ENCODE peak calls at places on chromosomes 11 and 22, in seven cellular contexts. One of them, this sample, is unnamed.

GRCh38 chr11:70948855-70949551 is 303.4 kb downstream of the SHANK2 start:
- DNase-seq in colonic mucosa: no peak
- DNase-seq in CD4-positive, alpha-beta T cell: no peak
- DNase-seq in lung: no peak
- DNase-seq in HCT116: no peak
- DNase-seq in heart left ventricle: no peak
- DNase-seq in mucosa of descending colon: no peak
- DNase-seq in this sample: no peak

GRCh38 chr11:72755794-72756285 is 3.6 kb upstream of the ARAP1 start:
- DNase-seq in colonic mucosa: no peak
- DNase-seq in CD4-positive, alpha-beta T cell: no peak
- DNase-seq in lung: no peak
- DNase-seq in HCT116: no peak
- DNase-seq in heart left ventricle: no peak
- DNase-seq in mucosa of descending colon: no peak
- DNase-seq in this sample: no peak

GRCh38 chr22:29266564-29267461 is 968 bp downstream of the RHBDD3 start:
- DNase-seq in colonic mucosa: no peak
- DNase-seq in CD4-positive, alpha-beta T cell: no peak
- DNase-seq in lung: no peak
- DNase-seq in HCT116: no peak
- DNase-seq in heart left ventricle: no peak
- DNase-seq in mucosa of descending colon: no peak
- DNase-seq in this sample: peak

GRCh38 chr11:128772814-128773213 is 78.9 kb downstream of the FLI1 start:
- DNase-seq in colonic mucosa: peak
- DNase-seq in CD4-positive, alpha-beta T cell: peak
- DNase-seq in lung: peak
- DNase-seq in HCT116: no peak
- DNase-seq in heart left ventricle: peak
- DNase-seq in mucosa of descending colon: peak
- DNase-seq in this sample: no peak

GRCh38 chr11:15969701-15970329 is 386.5 kb downstream of the SOX6 start:
- DNase-seq in colonic mucosa: no peak
- DNase-seq in CD4-positive, alpha-beta T cell: no peak
- DNase-seq in lung: no peak
- DNase-seq in HCT116: no peak
- DNase-seq in heart left ventricle: no peak
- DNase-seq in mucosa of descending colon: no peak
- DNase-seq in this sample: peak

GRCh38 chr11:108498046-108498815 is at the start of gene POGLUT3:
- DNase-seq in colonic mucosa: peak
- DNase-seq in CD4-positive, alpha-beta T cell: peak
- DNase-seq in lung: peak
- DNase-seq in HCT116: no peak
- DNase-seq in heart left ventricle: peak
- DNase-seq in mucosa of descending colon: peak
- DNase-seq in this sample: peak

GRCh38 chr11:90189011-90189410 is 33.8 kb downstream of the CHORDC1 start:
- DNase-seq in colonic mucosa: no peak
- DNase-seq in CD4-positive, alpha-beta T cell: no peak
- DNase-seq in lung: no peak
- DNase-seq in HCT116: no peak
- DNase-seq in heart left ventricle: no peak
- DNase-seq in mucosa of descending colon: no peak
- DNase-seq in this sample: no peak

GRCh38 chr22:36432592-36433317 is 45.0 kb upstream of the MYH9 start:
- DNase-seq in colonic mucosa: no peak
- DNase-seq in CD4-positive, alpha-beta T cell: no peak
- DNase-seq in lung: no peak
- DNase-seq in HCT116: no peak
- DNase-seq in heart left ventricle: no peak
- DNase-seq in mucosa of descending colon: no peak
- DNase-seq in this sample: no peak

GRCh38 chr11:33500865-33501479 is 199.7 kb downstream of the C11orf91 start:
- DNase-seq in colonic mucosa: no peak
- DNase-seq in CD4-positive, alpha-beta T cell: no peak
- DNase-seq in lung: no peak
- DNase-seq in HCT116: no peak
- DNase-seq in heart left ventricle: no peak
- DNase-seq in mucosa of descending colon: no peak
- DNase-seq in this sample: peak

GRCh38 chr22:50190182-50190951 is 4.7 kb downstream of the TRABD start:
- DNase-seq in colonic mucosa: peak
- DNase-seq in CD4-positive, alpha-beta T cell: peak
- DNase-seq in lung: peak
- DNase-seq in HCT116: peak
- DNase-seq in heart left ventricle: peak
- DNase-seq in mucosa of descending colon: peak
- DNase-seq in this sample: peak

GRCh38 chr22:41360126-41360525 is 21.6 kb upstream of the TEF start:
- DNase-seq in colonic mucosa: no peak
- DNase-seq in CD4-positive, alpha-beta T cell: no peak
- DNase-seq in lung: no peak
- DNase-seq in HCT116: no peak
- DNase-seq in heart left ventricle: no peak
- DNase-seq in mucosa of descending colon: no peak
- DNase-seq in this sample: no peak

GRCh38 chr11:119323532-119324033 is 6.7 kb upstream of the MCAM start:
- DNase-seq in colonic mucosa: peak
- DNase-seq in CD4-positive, alpha-beta T cell: peak
- DNase-seq in lung: peak
- DNase-seq in HCT116: peak
- DNase-seq in heart left ventricle: peak
- DNase-seq in mucosa of descending colon: no peak
- DNase-seq in this sample: peak

GRCh38 chr11:59555601-59556114 is 44.3 kb downstream of the OR4D9 start:
- DNase-seq in colonic mucosa: no peak
- DNase-seq in CD4-positive, alpha-beta T cell: no peak
- DNase-seq in lung: no peak
- DNase-seq in HCT116: no peak
- DNase-seq in heart left ventricle: no peak
- DNase-seq in mucosa of descending colon: no peak
- DNase-seq in this sample: no peak

GRCh38 chr22:25027959-25028840 is 75.7 kb downstream of the KIAA1671 start:
- DNase-seq in colonic mucosa: peak
- DNase-seq in CD4-positive, alpha-beta T cell: no peak
- DNase-seq in lung: no peak
- DNase-seq in HCT116: no peak
- DNase-seq in heart left ventricle: peak
- DNase-seq in mucosa of descending colon: peak
- DNase-seq in this sample: no peak

GRCh38 chr22:38203855-38204497 is 2.2 kb downstream of the MAFF start:
- DNase-seq in colonic mucosa: no peak
- DNase-seq in CD4-positive, alpha-beta T cell: no peak
- DNase-seq in lung: no peak
- DNase-seq in HCT116: no peak
- DNase-seq in heart left ventricle: no peak
- DNase-seq in mucosa of descending colon: no peak
- DNase-seq in this sample: peak

GRCh38 chr11:78417888-78418583 is 416 bp upstream of the GAB2 start:
- DNase-seq in colonic mucosa: peak
- DNase-seq in CD4-positive, alpha-beta T cell: peak
- DNase-seq in lung: peak
- DNase-seq in HCT116: peak
- DNase-seq in heart left ventricle: peak
- DNase-seq in mucosa of descending colon: peak
- DNase-seq in this sample: peak

GRCh38 chr11:86245369-86246292 is 1.1 kb downstream of the EED start:
- DNase-seq in colonic mucosa: peak
- DNase-seq in CD4-positive, alpha-beta T cell: no peak
- DNase-seq in lung: no peak
- DNase-seq in HCT116: no peak
- DNase-seq in heart left ventricle: no peak
- DNase-seq in mucosa of descending colon: no peak
- DNase-seq in this sample: peak

GRCh38 chr11:75191330-75191717 is 40.4 kb downstream of the SLCO2B1 start:
- DNase-seq in colonic mucosa: no peak
- DNase-seq in CD4-positive, alpha-beta T cell: no peak
- DNase-seq in lung: no peak
- DNase-seq in HCT116: no peak
- DNase-seq in heart left ventricle: no peak
- DNase-seq in mucosa of descending colon: no peak
- DNase-seq in this sample: no peak

GRCh38 chr22:29257751-29258181 is 10.0 kb downstream of the RHBDD3 start:
- DNase-seq in colonic mucosa: no peak
- DNase-seq in CD4-positive, alpha-beta T cell: no peak
- DNase-seq in lung: no peak
- DNase-seq in HCT116: no peak
- DNase-seq in heart left ventricle: no peak
- DNase-seq in mucosa of descending colon: no peak
- DNase-seq in this sample: no peak

GRCh38 chr11:69924308-69925161 is 105.3 kb upstream of the FGF3 start:
- DNase-seq in colonic mucosa: no peak
- DNase-seq in CD4-positive, alpha-beta T cell: no peak
- DNase-seq in lung: no peak
- DNase-seq in HCT116: no peak
- DNase-seq in heart left ventricle: no peak
- DNase-seq in mucosa of descending colon: no peak
- DNase-seq in this sample: no peak

GRCh38 chr11:86459682-86460460 is 85.2 kb downstream of the CCDC81 start:
- DNase-seq in colonic mucosa: no peak
- DNase-seq in CD4-positive, alpha-beta T cell: no peak
- DNase-seq in lung: peak
- DNase-seq in HCT116: peak
- DNase-seq in heart left ventricle: peak
- DNase-seq in mucosa of descending colon: no peak
- DNase-seq in this sample: peak

GRCh38 chr22:33210129-33210784 is 152.1 kb upstream of the SYN3 start:
- DNase-seq in colonic mucosa: peak
- DNase-seq in CD4-positive, alpha-beta T cell: no peak
- DNase-seq in lung: peak
- DNase-seq in HCT116: no peak
- DNase-seq in heart left ventricle: no peak
- DNase-seq in mucosa of descending colon: no peak
- DNase-seq in this sample: peak
- TF ChIP-seq CTCF in colonic mucosa: peak
- TF ChIP-seq CTCF in CD4-positive, alpha-beta T cell: no peak
- TF ChIP-seq CTCF in lung: no peak
- TF ChIP-seq CTCF in HCT116: no peak
- TF ChIP-seq CTCF in heart left ventricle: peak
- TF ChIP-seq CTCF in mucosa of descending colon: no peak
- TF ChIP-seq CTCF in this sample: peak

DNA sequence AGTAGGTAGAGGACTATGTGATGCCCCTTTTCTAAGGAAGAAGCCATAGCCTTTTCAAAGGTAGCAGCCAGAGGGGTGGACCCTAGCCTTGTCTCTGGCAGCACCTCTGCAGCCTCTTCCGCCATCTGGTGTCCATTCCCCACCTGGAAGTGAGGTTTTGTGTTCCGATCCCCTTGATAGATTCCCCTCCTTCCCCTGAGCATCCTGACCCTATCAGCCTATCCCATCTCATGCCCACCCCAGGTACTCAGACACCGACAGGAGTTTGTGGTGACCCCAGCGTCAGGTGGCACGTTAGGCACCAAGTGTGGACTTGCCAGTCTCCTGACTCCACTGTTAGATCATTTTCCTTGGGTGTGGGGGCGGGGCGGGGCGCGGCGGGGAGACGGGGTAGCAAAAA is 398 bp upstream of the FAM89B start:
- DNase-seq in colonic mucosa: no peak
- DNase-seq in CD4-positive, alpha-beta T cell: no peak
- DNase-seq in lung: no peak
- DNase-seq in HCT116: no peak
- DNase-seq in heart left ventricle: no peak
- DNase-seq in mucosa of descending colon: no peak
- DNase-seq in this sample: peak
- TF ChIP-seq CTCF in colonic mucosa: no peak
- TF ChIP-seq CTCF in CD4-positive, alpha-beta T cell: peak
- TF ChIP-seq CTCF in lung: no peak
- TF ChIP-seq CTCF in HCT116: no peak
- TF ChIP-seq CTCF in heart left ventricle: no peak
- TF ChIP-seq CTCF in mucosa of descending colon: no peak
- TF ChIP-seq CTCF in this sample: peak

DNA sequence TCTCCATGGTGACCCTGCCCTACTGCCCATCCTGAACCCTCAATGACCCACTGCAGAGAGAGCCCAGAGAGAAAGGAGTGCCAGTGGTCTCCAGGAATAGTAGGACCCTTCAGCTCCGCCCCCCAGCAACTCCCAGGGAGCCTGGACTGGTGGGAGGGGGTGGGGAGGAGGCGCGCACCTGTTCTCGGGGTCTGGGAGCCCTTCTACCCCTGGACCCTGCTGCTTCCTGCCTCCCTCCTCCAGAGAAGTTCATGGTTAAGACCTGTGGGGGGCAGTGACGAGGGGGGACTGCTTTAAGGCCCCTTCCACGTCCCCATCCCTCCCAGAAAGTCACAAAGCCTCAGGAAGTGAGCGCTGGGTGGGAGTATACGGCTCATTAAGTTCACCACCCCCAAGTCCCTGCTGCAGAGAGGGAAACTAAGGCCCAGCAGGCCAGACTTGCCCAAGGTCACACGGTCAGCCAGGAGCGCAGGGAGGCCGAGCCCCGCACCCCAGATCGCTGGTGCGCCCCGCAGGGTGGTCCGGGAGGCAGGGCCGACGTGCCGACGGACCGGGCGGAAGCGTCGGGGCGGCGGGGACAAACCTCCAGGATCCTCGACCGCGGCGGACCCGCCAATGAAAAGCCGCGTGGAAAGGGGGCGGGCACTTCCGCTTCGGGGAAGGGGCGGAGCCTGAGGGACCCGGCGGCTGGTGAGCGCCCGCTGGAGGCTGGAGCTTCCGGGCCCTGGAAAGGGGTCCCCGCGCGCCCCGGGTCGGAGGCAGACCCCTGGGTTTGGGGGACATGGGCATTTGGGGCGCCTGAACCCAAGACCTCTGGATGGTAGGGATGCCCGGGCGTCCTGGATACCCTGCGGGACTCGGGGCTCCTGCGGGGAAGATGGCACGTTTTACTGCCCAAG is at the start of the genes NUDT22 and TRPT1:
- DNase-seq in colonic mucosa: peak
- DNase-seq in CD4-positive, alpha-beta T cell: peak
- DNase-seq in lung: peak
- DNase-seq in HCT116: no peak
- DNase-seq in heart left ventricle: peak
- DNase-seq in mucosa of descending colon: peak
- DNase-seq in this sample: peak
- TF ChIP-seq CTCF in colonic mucosa: no peak
- TF ChIP-seq CTCF in CD4-positive, alpha-beta T cell: peak
- TF ChIP-seq CTCF in lung: no peak
- TF ChIP-seq CTCF in HCT116: no peak
- TF ChIP-seq CTCF in heart left ventricle: peak
- TF ChIP-seq CTCF in mucosa of descending colon: no peak
- TF ChIP-seq CTCF in this sample: peak

DNA sequence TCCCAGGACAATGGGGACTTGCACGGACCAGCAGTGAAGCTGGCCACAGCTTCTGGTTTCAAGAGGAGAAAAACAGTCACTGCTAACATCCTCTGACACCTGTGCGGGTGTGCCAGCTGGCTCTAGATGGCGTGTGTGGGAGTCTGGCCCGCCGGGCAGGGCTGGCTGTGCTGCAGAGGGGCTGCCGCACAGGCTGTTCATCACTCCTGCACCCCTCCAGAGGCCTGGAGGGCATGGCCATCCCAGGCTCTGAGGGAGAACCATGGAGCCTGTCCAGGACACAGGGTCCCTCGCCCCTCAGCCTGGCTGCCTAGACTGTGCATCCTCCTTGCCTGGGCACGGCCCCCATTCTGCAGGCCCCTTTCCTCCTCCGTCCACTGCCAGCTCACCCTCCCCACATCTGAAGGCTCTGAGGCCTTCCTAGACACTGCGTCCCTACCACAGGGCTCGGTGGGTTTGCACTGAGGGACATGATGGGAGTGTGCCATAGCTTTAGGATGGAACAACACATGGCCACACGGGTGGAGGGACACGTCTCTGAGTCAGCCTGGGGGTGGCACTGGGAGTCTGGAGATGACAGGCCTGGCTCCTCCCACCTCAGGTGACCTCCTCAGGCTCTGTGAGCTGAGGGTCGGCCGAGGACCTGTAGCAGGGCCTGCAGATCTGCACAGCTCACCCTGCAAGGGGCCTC is 42.1 kb upstream of the GNB1L start:
- DNase-seq in colonic mucosa: no peak
- DNase-seq in CD4-positive, alpha-beta T cell: no peak
- DNase-seq in lung: no peak
- DNase-seq in HCT116: no peak
- DNase-seq in heart left ventricle: no peak
- DNase-seq in mucosa of descending colon: no peak
- DNase-seq in this sample: no peak
- TF ChIP-seq CTCF in colonic mucosa: no peak
- TF ChIP-seq CTCF in CD4-positive, alpha-beta T cell: peak
- TF ChIP-seq CTCF in lung: no peak
- TF ChIP-seq CTCF in HCT116: no peak
- TF ChIP-seq CTCF in heart left ventricle: no peak
- TF ChIP-seq CTCF in mucosa of descending colon: no peak
- TF ChIP-seq CTCF in this sample: no peak